ENCODE peak calls at places on chromosomes 2 and 18, in four cellular contexts. Z, I, S and M are unnamed samples. For H3K4me1, the result is how much of the 10 kb centered on the place peaks cover.

GRCh38 chr2:40204268-40204667 is 247.6 kb downstream of the SLC8A1 start:
- DNase-seq in Z (no peak), I (peak), S (no peak), M (no peak)

GRCh38 chr2:172970660-172971059 is 105.0 kb upstream of the MAP3K20 start:
- DNase-seq in Z (no peak), I (no peak), S (no peak), M (no peak)

GRCh38 chr2:38215993-38216392 is 140.0 kb upstream of the CYP1B1 start:
- DNase-seq in Z (no peak), I (no peak), S (no peak), M (no peak)

GRCh38 chr2:25376750-25377621 is 35.3 kb upstream of the DNMT3A start:
- DNase-seq in Z (peak), I (peak), S (peak), M (peak)

GRCh38 chr2:20164061-20164733 is 60.7 kb downstream of the SDC1 start:
- DNase-seq in Z (no peak), I (no peak), S (no peak), M (no peak)

GRCh38 chr2:127857494-127857818 is 499 bp downstream of the POLR2D start:
- DNase-seq in Z (no peak), I (no peak), S (no peak), M (peak)

GRCh38 chr18:49048361-49048760 is 97.6 kb upstream of the SMAD7 start:
- DNase-seq in Z (no peak), I (peak), S (no peak), M (no peak)

GRCh38 chr2:72137498-72138010 is 10.1 kb downstream of the CYP26B1 start:
- DNase-seq in Z (peak), I (peak), S (no peak), M (peak)

GRCh38 chr2:130756721-130757195 is 1.4 kb downstream of the AMER3 start:
- DNase-seq in Z (no peak), I (no peak), S (no peak), M (no peak)

GRCh38 chr2:85265304-85265703 is 62.5 kb downstream of the TGOLN2 start:
- DNase-seq in Z (peak), I (no peak), S (no peak), M (no peak)

GRCh38 chr2:224284134-224284946 is 117.6 kb downstream of the FAM124B start:
- DNase-seq in Z (no peak), I (peak), S (no peak), M (peak)

GRCh38 chr2:44268259-44268649 is 7.0 kb upstream of the SLC3A1 start:
- DNase-seq in Z (no peak), I (peak), S (no peak), M (no peak)

GRCh38 chr2:98377569-98377968 is 31.3 kb downstream of the CNGA3 start:
- DNase-seq in Z (no peak), I (no peak), S (no peak), M (no peak)

GRCh38 chr2:15588329-15588919 is 3.2 kb upstream of the DDX1 start:
- DNase-seq in Z (peak), I (peak), S (no peak), M (peak)

GRCh38 chr2:147863835-147864234 is 19.0 kb downstream of the ACVR2A start:
- DNase-seq in Z (no peak), I (no peak), S (no peak), M (no peak)

GRCh38 chr2:240165034-240165433 is 24.6 kb upstream of the OTOS start:
- DNase-seq in Z (no peak), I (no peak), S (no peak), M (no peak)

GRCh38 chr18:7415081-7415894 is 151.8 kb upstream of the PTPRM start:
- DNase-seq in Z (peak), I (no peak), S (peak), M (no peak)

GRCh38 chr2:10924441-10924840 is 12.7 kb downstream of the KCNF1 start:
- DNase-seq in Z (no peak), I (no peak), S (no peak), M (no peak)

GRCh38 chr2:23680951-23681350 is 246.0 kb downstream of the ATAD2B start:
- DNase-seq in Z (no peak), I (no peak), S (no peak), M (no peak)

GRCh38 chr18:13222371-13223281 is 4.1 kb downstream of the LDLRAD4 start:
- DNase-seq in Z (peak), I (peak), S (peak), M (peak)

GRCh38 chr2:227849906-227850305 is 21.5 kb upstream of the DAW1 start:
- DNase-seq in Z (no peak), I (peak), S (no peak), M (no peak)

GRCh38 chr2:66438498-66439290 is 3.8 kb downstream of the MEIS1 start:
- DNase-seq in Z (no peak), I (no peak), S (no peak), M (no peak)

GRCh38 chr2:119264781-119265692 is 41.4 kb downstream of the STEAP3 start:
- DNase-seq in Z (peak), I (peak), S (peak), M (peak)

GRCh38 chr18:36432880-36433279 is 135.4 kb downstream of the FHOD3 start:
- DNase-seq in Z (no peak), I (no peak), S (no peak), M (no peak)

GRCh38 chr2:65754219-65754618 is 321.8 kb upstream of the SPRED2 start:
- DNase-seq in Z (no peak), I (no peak), S (no peak), M (no peak)

GRCh38 chr2:62281661-62282060 is 85.7 kb downstream of the B3GNT2 start:
- DNase-seq in Z (no peak), I (no peak), S (no peak), M (no peak)

GRCh38 chr2:166032361-166032760 is 78.8 kb upstream of the TTC21B start:
- DNase-seq in Z (no peak), I (peak), S (no peak), M (no peak)

GRCh38 chr2:240300261-240300821 is 135.1 kb upstream of the GPC1 start:
- DNase-seq in Z (no peak), I (no peak), S (peak), M (no peak)

GRCh38 chr2:241817126-241817820 is 8.3 kb downstream of the NEU4 start:
- DNase-seq in Z (no peak), I (no peak), S (no peak), M (no peak)

GRCh38 chr2:154623819-154624218 is 74.7 kb upstream of the KCNJ3 start:
- DNase-seq in Z (no peak), I (peak), S (no peak), M (peak)

GRCh38 chr18:58554404-58554803 is 74.5 kb downstream of the ALPK2 start:
- DNase-seq in Z (no peak), I (no peak), S (no peak), M (no peak)

GRCh38 chr18:50970006-50970405 is 2.2 kb downstream of the ELAC1 start:
- DNase-seq in Z (no peak), I (no peak), S (no peak), M (peak)

GRCh38 chr2:72573232-72573631 is 252.6 kb downstream of the EXOC6B start:
- DNase-seq in Z (no peak), I (no peak), S (no peak), M (no peak)

GRCh38 chr2:34096552-34097171 is 497.6 kb upstream of the FAM98A start:
- DNase-seq in Z (no peak), I (peak), S (no peak), M (peak)

GRCh38 chr2:28082131-28082530 is 191.6 kb downstream of the BABAM2 start:
- DNase-seq in Z (no peak), I (peak), S (no peak), M (no peak)

GRCh38 chr2:27255660-27256059 is 7.2 kb downstream of the SLC30A3 start:
- DNase-seq in Z (no peak), I (peak), S (no peak), M (no peak)

GRCh38 chr2:3265471-3265870 is 112.1 kb downstream of the EIPR1 start:
- DNase-seq in Z (no peak), I (no peak), S (no peak), M (no peak)
- TF ChIP-seq CTCF in Z (no peak), I (no peak), S (no peak), M (no peak)

GRCh38 chr2:218870984-218871344 is 9.7 kb upstream of the WNT10A start:
- DNase-seq in Z (peak), I (no peak), S (no peak), M (no peak)
- H3K4me3 ChIP-seq in Z (peak), I (no peak), S (no peak), M (peak)

GRCh38 chr2:237298323-237299118 is 115.4 kb downstream of the COL6A3 start:
- DNase-seq in Z (no peak), I (peak), S (no peak), M (no peak)

GRCh38 chr2:237299897-237300296 is 114.1 kb downstream of the COL6A3 start:
- DNase-seq in Z (no peak), I (peak), S (no peak), M (no peak)

GRCh38 chr2:237301595-237301994 is 112.4 kb downstream of the COL6A3 start:
- DNase-seq in Z (no peak), I (no peak), S (no peak), M (no peak)

GRCh38 chr2:237297421-237298155 is 116.4 kb downstream of the COL6A3 start:
- DNase-seq in Z (no peak), I (peak), S (no peak), M (no peak)

DNA sequence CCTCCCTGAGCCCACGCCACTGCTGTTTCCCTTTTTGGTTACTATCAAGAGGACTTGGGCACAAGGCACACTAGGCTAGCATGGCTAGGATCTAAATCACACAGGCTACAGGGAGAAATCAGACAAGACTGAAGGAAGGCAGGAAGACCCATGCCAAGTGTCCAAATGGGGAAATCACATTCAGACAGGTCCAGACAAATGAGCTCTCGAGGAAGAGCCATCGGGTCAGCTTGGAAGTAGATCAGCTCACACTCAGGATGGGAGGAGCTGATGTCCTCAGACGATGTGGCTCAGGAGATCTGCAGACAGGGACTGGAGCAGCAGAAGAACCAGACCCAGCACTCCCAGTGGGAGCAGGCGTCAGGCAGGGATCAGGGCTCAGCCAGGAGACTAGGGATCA is 113.2 kb downstream of the COL6A3 start:
- DNase-seq in Z (no peak), I (no peak), S (no peak), M (no peak)
- H3K4me1 ChIP-seq in Z (under half), I (under half), S (under half), M (under half)

GRCh38 chr2:136381245-136381644 is 263.3 kb upstream of the CXCR4 start:
- DNase-seq in Z (no peak), I (no peak), S (peak), M (no peak)
- TF ChIP-seq CTCF in Z (no peak), I (no peak), S (no peak), M (no peak)